ENCODE peak calls at places on chromosome 4, in ten cellular contexts. N, W, T, B, J, S, F, R, V and L are unnamed samples.

GRCh38 chr4:136650541-136651277 is 881.6 kb downstream of the PCDH18 start:
- DNase-seq in V (peak), N (no peak), W (peak), R (no peak), F (no peak), S (no peak), B (no peak), T (no peak), J (no peak), L (no peak)

GRCh38 chr4:94274912-94275311 is 67.2 kb downstream of the SMARCAD1 start:
- DNase-seq in T (no peak), B (no peak), W (no peak), S (no peak), R (no peak), F (no peak), J (no peak), N (no peak), V (no peak), L (no peak)

GRCh38 chr4:24881508-24882071 is 31.3 kb downstream of the CCDC149 start:
- DNase-seq in F (no peak), W (no peak), R (no peak), V (no peak), T (no peak), B (no peak), S (no peak), N (no peak), J (no peak), L (no peak)

GRCh38 chr4:54645830-54646229 is 11.9 kb upstream of the KIT start:
- DNase-seq in V (no peak), N (no peak), J (no peak), T (no peak), B (no peak), S (no peak), R (no peak), F (no peak), W (no peak), L (no peak)

GRCh38 chr4:1767058-1767769 is 25.9 kb upstream of the FGFR3 start:
- DNase-seq in T (no peak), W (no peak), J (no peak), R (no peak), F (peak), S (no peak), N (no peak), B (peak), V (no peak), L (no peak)

GRCh38 chr4:13047591-13047990 is 436.5 kb downstream of the RAB28 start:
- DNase-seq in R (no peak), B (no peak), S (no peak), V (no peak), W (no peak), J (no peak), T (no peak), F (no peak), N (no peak), L (no peak)

GRCh38 chr4:165518024-165518616 is 139.3 kb downstream of the CPE start:
- DNase-seq in N (no peak), W (no peak), T (no peak), V (no peak), F (no peak), R (no peak), J (no peak), S (no peak), B (no peak), L (no peak)

GRCh38 chr4:64271601-64272081 is 137.6 kb downstream of the TECRL start:
- DNase-seq in V (no peak), N (no peak), R (no peak), W (no peak), S (no peak), B (no peak), T (no peak), J (no peak), F (no peak), L (no peak)

GRCh38 chr4:186627226-186627865 is 72.0 kb upstream of the MTNR1A start:
- DNase-seq in V (no peak), F (no peak), R (no peak), W (no peak), T (no peak), B (no peak), J (no peak), S (peak), N (no peak), L (no peak)

GRCh38 chr4:56750231-56750630 is 69.1 kb upstream of the HOPX start:
- DNase-seq in B (no peak), F (no peak), S (no peak), R (no peak), W (no peak), T (no peak), J (no peak), V (no peak), N (no peak), L (no peak)

GRCh38 chr4:56755901-56756300 is 65.6 kb downstream of the SPINK2 start:
- DNase-seq in W (no peak), V (no peak), B (no peak), F (no peak), J (no peak), T (no peak), R (no peak), N (no peak), S (no peak), L (no peak)

GRCh38 chr4:56757270-56757746 is 64.2 kb downstream of the SPINK2 start:
- DNase-seq in R (no peak), S (no peak), N (peak), J (peak), W (no peak), T (no peak), V (no peak), B (no peak), F (no peak), L (peak)

GRCh38 chr4:56757821-56758400 is 63.6 kb downstream of the SPINK2 start:
- DNase-seq in T (no peak), F (no peak), R (peak), B (no peak), N (peak), V (peak), J (peak), W (peak), S (no peak), L (peak)

GRCh38 chr4:56752985-56753384 is 68.5 kb downstream of the SPINK2 start:
- DNase-seq in B (no peak), N (no peak), W (no peak), S (no peak), R (no peak), F (no peak), J (peak), T (no peak), V (no peak), L (no peak)
- TF ChIP-seq POLR2AphosphoS5 in B (no peak), N (no peak), W (no peak), S (no peak), R (no peak), F (no peak), J (peak), T (no peak), V (no peak), L (no peak)

GRCh38 chr4:66572949-66573348 is 902.7 kb upstream of the EPHA5 start:
- DNase-seq in J (no peak), V (no peak), B (no peak), R (no peak), T (no peak), W (no peak), S (no peak), F (no peak), N (no peak), L (no peak)
- TF ChIP-seq EP300 in J (no peak), V (no peak), B (no peak), R (no peak), T (no peak), W (no peak), S (no peak), F (no peak), N (no peak), L (no peak)

GRCh38 chr4:173509031-173510001 is 20.7 kb downstream of the HAND2 start:
- DNase-seq in B (peak), F (no peak), T (no peak), R (peak), J (no peak), S (no peak), N (no peak), V (no peak), W (no peak), L (peak)
- TF ChIP-seq POLR2AphosphoS5 in B (peak), F (no peak), T (no peak), R (no peak), J (peak), S (peak), N (no peak), V (no peak), W (peak), L (peak)

GRCh38 chr4:175999944-176000343 is 65.7 kb upstream of the WDR17 start:
- DNase-seq in V (no peak), S (no peak), B (no peak), W (no peak), R (no peak), T (no peak), N (no peak), J (no peak), F (no peak), L (no peak)

GRCh38 chr4:175998782-175999181 is 66.9 kb upstream of the WDR17 start:
- DNase-seq in V (no peak), S (no peak), B (no peak), T (no peak), F (no peak), R (peak), W (no peak), J (no peak), N (no peak), L (no peak)

GRCh38 chr4:176001171-176002006 is 64.3 kb upstream of the WDR17 start:
- DNase-seq in V (no peak), N (peak), R (peak), S (no peak), F (no peak), T (no peak), J (peak), B (peak), W (no peak), L (peak)

GRCh38 chr4:176005766-176006165 is 59.9 kb upstream of the WDR17 start:
- DNase-seq in J (no peak), R (no peak), B (no peak), T (no peak), W (no peak), S (no peak), N (no peak), V (no peak), F (no peak), L (no peak)

DNA sequence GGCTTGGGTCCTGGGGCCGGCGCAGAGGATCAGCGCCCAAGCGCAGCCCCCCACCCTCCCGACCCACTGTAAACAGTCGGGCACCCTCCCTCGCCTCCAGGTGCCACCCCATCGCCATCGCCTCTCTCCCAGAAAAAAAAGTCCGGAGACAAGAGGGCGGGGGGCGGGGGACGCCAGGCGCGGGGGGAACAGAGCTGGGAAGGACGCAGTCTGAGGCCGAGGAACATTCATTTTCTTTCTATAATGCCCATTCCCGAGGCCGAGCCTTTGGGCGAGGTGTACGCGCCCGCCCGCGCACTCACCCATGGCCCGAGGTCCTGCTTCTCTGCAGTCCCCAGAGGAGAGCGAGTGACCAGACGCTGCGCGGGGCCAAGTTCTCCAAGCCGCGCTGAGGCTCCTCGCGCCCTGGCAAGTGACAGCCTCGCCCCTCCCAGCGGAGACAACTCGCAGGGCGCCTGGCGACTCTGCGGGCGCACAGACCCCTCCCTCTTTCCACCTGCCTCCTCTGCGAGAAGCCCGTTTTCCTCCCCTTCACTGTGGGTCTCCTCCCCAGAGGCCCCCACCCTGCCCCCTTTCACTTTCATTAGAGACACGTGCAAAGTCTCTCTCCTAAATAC is 63.5 kb upstream of the WDR17 start:
- DNase-seq in N (peak), V (no peak), T (peak), S (no peak), W (peak), F (no peak), R (peak), B (peak), J (peak), L (peak)
- TF ChIP-seq EP300 in N (no peak), V (no peak), T (no peak), S (no peak), W (no peak), F (no peak), R (no peak), B (no peak), J (no peak), L (no peak)

GRCh38 chr4:52714597-52715254 is 36.5 kb downstream of the ERVMER34-1 start:
- DNase-seq in T (no peak), R (no peak), S (no peak), J (no peak), W (no peak), V (no peak), B (no peak), F (no peak), N (no peak), L (no peak)
- TF ChIP-seq POLR2AphosphoS5 in T (no peak), R (peak), S (no peak), J (no peak), W (no peak), V (no peak), B (no peak), F (no peak), N (no peak), L (no peak)

GRCh38 chr4:85246055-85246454 is 228.9 kb upstream of the ARHGAP24 start:
- DNase-seq in B (no peak), F (no peak), R (no peak), W (no peak), S (no peak), T (no peak), N (no peak), J (no peak), V (no peak), L (no peak)

GRCh38 chr4:85244638-85245037 is 230.3 kb upstream of the ARHGAP24 start:
- DNase-seq in F (no peak), W (no peak), N (no peak), V (no peak), J (no peak), S (no peak), B (no peak), R (no peak), T (no peak), L (no peak)

DNA sequence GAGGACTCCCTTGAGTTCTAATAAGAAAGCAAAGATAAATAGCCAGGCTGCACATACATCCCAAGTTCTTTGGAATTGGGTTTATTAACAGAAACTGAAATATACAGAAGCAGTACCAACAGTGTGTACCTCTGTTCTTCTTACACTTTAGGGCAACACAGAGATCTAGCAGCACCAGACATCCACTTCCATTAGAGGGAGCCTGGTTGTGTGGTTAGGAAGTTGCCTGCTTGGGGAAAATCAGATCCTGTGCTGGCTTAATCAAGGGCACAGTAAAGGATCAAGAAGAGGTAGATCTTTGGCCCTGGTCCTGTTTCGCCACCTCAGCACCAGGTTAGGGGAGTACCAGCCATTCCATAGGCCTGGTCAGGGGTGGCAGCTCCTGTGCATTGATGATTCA is 231.1 kb upstream of the ARHGAP24 start:
- DNase-seq in T (no peak), B (peak), R (no peak), J (no peak), W (no peak), N (no peak), V (no peak), F (no peak), S (no peak), L (no peak)
- TF ChIP-seq EP300 in T (no peak), B (no peak), R (no peak), J (no peak), W (no peak), N (no peak), V (no peak), F (no peak), S (no peak), L (no peak)

GRCh38 chr4:80073362-80074008 is 456 bp upstream of the ANTXR2 start:
- DNase-seq in J (no peak), W (no peak), F (no peak), N (no peak), S (no peak), T (no peak), B (no peak), V (peak), R (no peak), L (no peak)

GRCh38 chr4:80072607-80073361 is at the start of gene ANTXR2:
- DNase-seq in R (peak), B (peak), F (peak), W (peak), S (peak), J (peak), N (peak), T (peak), V (no peak), L (peak)

GRCh38 chr4:80069837-80070788 is 2.9 kb downstream of the ANTXR2 start:
- DNase-seq in W (no peak), S (no peak), T (no peak), B (no peak), F (no peak), J (no peak), V (no peak), N (no peak), R (no peak), L (no peak)

GRCh38 chr4:80070880-80071620 is 2.0 kb downstream of the ANTXR2 start:
- DNase-seq in V (no peak), F (no peak), N (no peak), W (no peak), B (no peak), J (no peak), T (no peak), R (no peak), S (no peak), L (no peak)

DNA sequence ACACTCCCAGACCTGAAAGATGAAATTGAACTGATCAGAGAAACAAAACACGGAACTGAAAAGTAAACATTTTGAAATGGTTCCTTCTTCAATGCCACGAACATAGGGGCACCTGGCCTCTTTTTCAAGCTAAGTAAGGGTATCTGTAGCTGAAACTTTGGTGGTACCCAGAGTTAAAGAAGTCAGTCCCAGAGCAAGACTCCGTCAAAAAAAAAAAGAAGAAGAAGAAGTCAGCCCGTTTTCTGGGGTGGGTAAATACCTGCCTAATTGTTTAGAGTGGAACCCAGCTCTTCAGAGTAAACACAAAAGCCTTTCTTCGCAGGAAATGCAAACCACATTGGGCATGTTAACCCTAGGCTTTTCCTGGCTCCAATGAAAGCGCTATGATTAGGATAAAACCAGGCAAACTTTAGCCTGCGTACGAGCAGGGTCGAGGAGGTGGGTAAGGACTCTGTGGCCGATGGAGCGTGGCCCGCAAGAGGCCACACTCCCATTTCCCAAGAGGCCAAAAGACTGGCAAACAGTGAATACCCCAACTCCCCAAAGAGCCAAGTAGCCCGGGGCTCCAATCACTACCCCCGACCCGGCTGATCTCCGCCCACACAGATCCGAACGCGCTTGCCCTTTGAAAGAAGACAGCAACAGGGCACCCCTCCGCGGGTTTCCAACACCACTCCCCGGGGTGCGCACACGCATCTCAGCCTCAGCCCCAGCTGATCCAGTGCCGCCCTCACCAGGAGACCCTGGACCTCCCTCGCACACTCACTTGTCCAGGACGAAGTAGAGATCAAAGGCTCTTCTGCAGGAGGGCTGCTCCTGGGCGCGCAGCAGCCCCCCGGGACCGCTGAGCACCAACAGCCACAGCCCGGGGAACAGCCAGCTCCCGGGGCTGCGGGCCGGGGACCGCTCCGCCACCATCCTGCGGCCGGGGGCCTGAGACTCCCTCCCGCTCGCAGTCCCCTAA is 1.1 kb downstream of the ANTXR2 start:
- DNase-seq in T (peak), V (peak), S (no peak), F (peak), N (peak), R (peak), J (peak), B (no peak), W (peak), L (peak)
- TF ChIP-seq POLR2AphosphoS5 in T (no peak), V (no peak), S (no peak), F (no peak), N (no peak), R (no peak), J (no peak), B (no peak), W (no peak), L (no peak)

GRCh38 chr4:21790437-21791029 is 158.0 kb downstream of the KCNIP4 start:
- DNase-seq in W (no peak), F (peak), B (peak), N (no peak), T (no peak), R (no peak), S (no peak), J (no peak), V (no peak), L (no peak)
- TF ChIP-seq EP300 in W (no peak), F (no peak), B (no peak), N (no peak), T (no peak), R (no peak), S (no peak), J (no peak), V (no peak), L (no peak)